ENCODE peak calls at places on chromosomes 7 and 10, in nine cellular contexts. One of them, this sample, is unnamed.

GRCh38 chr7:74056096-74056915 is 27.3 kb upstream of the LIMK1 start:
- DNase-seq in A549: no peak
- DNase-seq in GM20000: no peak
- DNase-seq in posterior vena cava: peak; percentile 80
- DNase-seq in Calu3: no peak
- DNase-seq in bronchial epithelial cell: no peak
- DNase-seq in esophagus muscularis mucosa: no peak
- DNase-seq in stimulated activated CD4-positive, alpha-beta T cell treated with anti-CD3 and anti-CD28 coated beads, TNF-alpha, amount 100 ng/mL, for 24 hours: no peak
- DNase-seq in germinal center: no peak
- DNase-seq in this sample: no peak

GRCh38 chr7:132398253-132398913 is 177.9 kb downstream of the PLXNA4 start:
- DNase-seq in A549: no peak
- DNase-seq in GM20000: no peak
- DNase-seq in posterior vena cava: peak; percentile 58
- DNase-seq in Calu3: no peak
- DNase-seq in bronchial epithelial cell: no peak
- DNase-seq in esophagus muscularis mucosa: no peak
- DNase-seq in stimulated activated CD4-positive, alpha-beta T cell treated with anti-CD3 and anti-CD28 coated beads, TNF-alpha, amount 100 ng/mL, for 24 hours: no peak
- DNase-seq in germinal center: no peak
- DNase-seq in this sample: no peak

GRCh38 chr10:129605266-129605985 is 138.4 kb downstream of the MGMT start:
- DNase-seq in A549: no peak
- DNase-seq in GM20000: peak; percentile 54
- DNase-seq in posterior vena cava: no peak
- DNase-seq in Calu3: no peak
- DNase-seq in bronchial epithelial cell: no peak
- DNase-seq in esophagus muscularis mucosa: no peak
- DNase-seq in stimulated activated CD4-positive, alpha-beta T cell treated with anti-CD3 and anti-CD28 coated beads, TNF-alpha, amount 100 ng/mL, for 24 hours: no peak
- DNase-seq in germinal center: peak; percentile 44
- DNase-seq in this sample: no peak

GRCh38 chr10:13949844-13950542 is 363.2 kb downstream of the PRPF18 start:
- DNase-seq in A549: no peak
- DNase-seq in GM20000: no peak
- DNase-seq in posterior vena cava: no peak
- DNase-seq in Calu3: no peak
- DNase-seq in bronchial epithelial cell: peak; percentile 78
- DNase-seq in esophagus muscularis mucosa: no peak
- DNase-seq in stimulated activated CD4-positive, alpha-beta T cell treated with anti-CD3 and anti-CD28 coated beads, TNF-alpha, amount 100 ng/mL, for 24 hours: no peak
- DNase-seq in germinal center: no peak
- DNase-seq in this sample: no peak

GRCh38 chr7:100132697-100133137 is 6.0 kb downstream of the MBLAC1 start:
- DNase-seq in A549: peak; percentile 74
- DNase-seq in GM20000: peak; percentile 78
- DNase-seq in posterior vena cava: no peak
- DNase-seq in Calu3: peak; percentile 72
- DNase-seq in bronchial epithelial cell: peak; percentile 48
- DNase-seq in esophagus muscularis mucosa: no peak
- DNase-seq in stimulated activated CD4-positive, alpha-beta T cell treated with anti-CD3 and anti-CD28 coated beads, TNF-alpha, amount 100 ng/mL, for 24 hours: no peak
- DNase-seq in germinal center: peak; percentile 77
- DNase-seq in this sample: no peak

GRCh38 chr10:13351340-13351915 is 3.3 kb upstream of the SEPHS1 start:
- DNase-seq in A549: no peak
- DNase-seq in GM20000: peak; percentile 32
- DNase-seq in posterior vena cava: peak; percentile 32
- DNase-seq in Calu3: no peak
- DNase-seq in bronchial epithelial cell: no peak
- DNase-seq in esophagus muscularis mucosa: no peak
- DNase-seq in stimulated activated CD4-positive, alpha-beta T cell treated with anti-CD3 and anti-CD28 coated beads, TNF-alpha, amount 100 ng/mL, for 24 hours: no peak
- DNase-seq in germinal center: peak; percentile 27
- DNase-seq in this sample: no peak

GRCh38 chr7:47946581-47947354 is 1.5 kb downstream of the PKD1L1 start:
- DNase-seq in A549: no peak
- DNase-seq in GM20000: no peak
- DNase-seq in posterior vena cava: no peak
- DNase-seq in Calu3: no peak
- DNase-seq in bronchial epithelial cell: peak; percentile 65
- DNase-seq in esophagus muscularis mucosa: no peak
- DNase-seq in stimulated activated CD4-positive, alpha-beta T cell treated with anti-CD3 and anti-CD28 coated beads, TNF-alpha, amount 100 ng/mL, for 24 hours: no peak
- DNase-seq in germinal center: no peak
- DNase-seq in this sample: no peak

GRCh38 chr10:113071446-113071845 is 121.4 kb downstream of the TCF7L2 start:
- DNase-seq in A549: no peak
- DNase-seq in GM20000: no peak
- DNase-seq in posterior vena cava: no peak
- DNase-seq in Calu3: no peak
- DNase-seq in bronchial epithelial cell: peak; percentile 34
- DNase-seq in esophagus muscularis mucosa: no peak
- DNase-seq in stimulated activated CD4-positive, alpha-beta T cell treated with anti-CD3 and anti-CD28 coated beads, TNF-alpha, amount 100 ng/mL, for 24 hours: no peak
- DNase-seq in germinal center: no peak
- DNase-seq in this sample: peak; percentile 52

GRCh38 chr7:101814996-101815825 is 2.2 kb upstream of the CUX1 start:
- DNase-seq in A549: peak; percentile 50
- DNase-seq in GM20000: peak; percentile 90
- DNase-seq in posterior vena cava: peak; percentile 83
- DNase-seq in Calu3: peak; percentile 47
- DNase-seq in bronchial epithelial cell: no peak
- DNase-seq in esophagus muscularis mucosa: no peak
- DNase-seq in stimulated activated CD4-positive, alpha-beta T cell treated with anti-CD3 and anti-CD28 coated beads, TNF-alpha, amount 100 ng/mL, for 24 hours: peak; percentile 45
- DNase-seq in germinal center: peak; percentile 80
- DNase-seq in this sample: no peak

GRCh38 chr7:111274882-111275281 is 184.0 kb downstream of the LRRN3 start:
- DNase-seq in A549: no peak
- DNase-seq in GM20000: no peak
- DNase-seq in posterior vena cava: no peak
- DNase-seq in Calu3: no peak
- DNase-seq in bronchial epithelial cell: peak; percentile 33
- DNase-seq in esophagus muscularis mucosa: no peak
- DNase-seq in stimulated activated CD4-positive, alpha-beta T cell treated with anti-CD3 and anti-CD28 coated beads, TNF-alpha, amount 100 ng/mL, for 24 hours: no peak
- DNase-seq in germinal center: no peak
- DNase-seq in this sample: no peak